ENCODE peak calls at places on chromosomes 13 and 19, in six cellular contexts. K is left ventricle myocardium inferior, T is fibroblast of villous mesenchyme, U is NCI-H1092 treated with DMSO at 0.1 percent for 48 hours, W is left colon, B is colonic mucosa. L is an unnamed sample.

GRCh38 chr13:98576215-98576945 is 527 bp downstream of the STK24 start:
- DNase-seq in K (peak), T (peak), U (peak), W (peak), B (peak), L (no peak)

GRCh38 chr19:30225615-30226463 is 146.3 kb upstream of the ZNF536 start:
- DNase-seq in K (no peak), T (no peak), U (no peak), W (no peak), B (no peak), L (no peak)

GRCh38 chr13:63041640-63042414 is 1626.2 kb upstream of the PCDH20 start:
- DNase-seq in K (no peak), T (no peak), U (no peak), W (no peak), B (no peak), L (no peak)

GRCh38 chr13:40341086-40341471 is 325.4 kb downstream of the FOXO1 start:
- DNase-seq in K (no peak), T (no peak), U (no peak), W (no peak), B (no peak), L (no peak)

GRCh38 chr19:33124207-33125098 is 7.5 kb upstream of the WDR88 start:
- DNase-seq in K (no peak), T (peak), U (no peak), W (no peak), B (no peak), L (no peak)

GRCh38 chr13:91553584-91553983 is 155.2 kb downstream of the GPC5 start:
- DNase-seq in K (no peak), T (no peak), U (no peak), W (no peak), B (no peak), L (no peak)

GRCh38 chr19:18726417-18726767 is 42.9 kb downstream of the CRTC1 start:
- DNase-seq in K (no peak), T (no peak), U (no peak), W (no peak), B (no peak), L (no peak)

GRCh38 chr19:28234637-28235036 is 978.3 kb downstream of the UQCRFS1 start:
- DNase-seq in K (no peak), T (no peak), U (no peak), W (no peak), B (no peak), L (no peak)

GRCh38 chr13:37039908-37040307 is 19.6 kb downstream of the SUPT20H start:
- DNase-seq in K (no peak), T (no peak), U (no peak), W (no peak), B (no peak), L (no peak)

GRCh38 chr13:48231080-48231479 is 1.9 kb upstream of the ITM2B start:
- DNase-seq in K (no peak), T (peak), U (no peak), W (no peak), B (no peak), L (no peak)

GRCh38 chr13:64725492-64725891 is 2504.6 kb downstream of the PCDH9 start:
- DNase-seq in K (no peak), T (no peak), U (no peak), W (no peak), B (no peak), L (no peak)

GRCh38 chr19:29714371-29714952 is 599 bp downstream of the C19orf12 start:
- DNase-seq in K (no peak), T (peak), U (no peak), W (no peak), B (no peak), L (no peak)

GRCh38 chr19:2815923-2816322 is 3.7 kb upstream of the ZNF554 start:
- DNase-seq in K (no peak), T (no peak), U (no peak), W (no peak), B (no peak), L (no peak)

GRCh38 chr13:112708560-112709240 is 18.9 kb downstream of the ATP11A start:
- DNase-seq in K (no peak), T (no peak), U (no peak), W (no peak), B (no peak), L (no peak)

GRCh38 chr19:19643158-19644053 is at the start of gene GMIP:
- DNase-seq in K (peak), T (peak), U (peak), W (peak), B (peak), L (peak)

GRCh38 chr13:95573226-95573625 is 20.7 kb downstream of the CLDN10 start:
- DNase-seq in K (no peak), T (no peak), U (no peak), W (no peak), B (no peak), L (no peak)

GRCh38 chr13:103218253-103218652 is 152.0 kb upstream of the SLC10A2 start:
- DNase-seq in K (no peak), T (peak), U (no peak), W (no peak), B (no peak), L (no peak)

GRCh38 chr19:11856568-11857264 is 8.2 kb downstream of the ZNF439 start:
- DNase-seq in K (no peak), T (no peak), U (no peak), W (peak), B (peak), L (peak)

GRCh38 chr13:39484506-39485313 is 118.3 kb downstream of the LHFPL6 start:
- DNase-seq in K (no peak), T (peak), U (no peak), W (no peak), B (no peak), L (no peak)

GRCh38 chr13:40666905-40667621 is 622 bp upstream of the FOXO1 start:
- DNase-seq in K (peak), T (no peak), U (peak), W (peak), B (peak), L (peak)

GRCh38 chr19:47433121-47433520 is 13.8 kb upstream of the MEIS3 start:
- DNase-seq in K (no peak), T (no peak), U (no peak), W (no peak), B (no peak), L (no peak)

GRCh38 chr13:65825039-65825438 is 1405.1 kb downstream of the PCDH9 start:
- DNase-seq in K (no peak), T (no peak), U (no peak), W (no peak), B (no peak), L (no peak)

GRCh38 chr19:46142294-46142693 is 5.7 kb upstream of the IGFL2 start:
- DNase-seq in K (no peak), T (no peak), U (no peak), W (no peak), B (no peak), L (no peak)

GRCh38 chr13:76292726-76293125 is 593.5 kb downstream of the KCTD12 start:
- DNase-seq in K (no peak), T (no peak), U (no peak), W (no peak), B (no peak), L (no peak)

GRCh38 chr19:55336101-55336500 is 3.6 kb upstream of the KMT5C start:
- DNase-seq in K (no peak), T (no peak), U (no peak), W (no peak), B (no peak), L (no peak)

GRCh38 chr13:37492741-37493514 is 105.6 kb downstream of the POSTN start:
- DNase-seq in K (no peak), T (peak), U (no peak), W (no peak), B (no peak), L (no peak)

GRCh38 chr13:41053384-41053826 is 7.9 kb upstream of the WBP4 start:
- DNase-seq in K (no peak), T (peak), U (no peak), W (no peak), B (peak), L (no peak)

GRCh38 chr19:43438291-43439162 is 23.8 kb downstream of the TEX101 start:
- DNase-seq in K (peak), T (peak), U (no peak), W (peak), B (peak), L (no peak)

GRCh38 chr13:23570099-23570926 is at the start of gene TNFRSF19:
- DNase-seq in K (peak), T (peak), U (peak), W (no peak), B (no peak), L (peak)

GRCh38 chr19:6654347-6655310 is 15.3 kb downstream of the TNFSF14 start:
- DNase-seq in K (no peak), T (no peak), U (no peak), W (no peak), B (no peak), L (no peak)

GRCh38 chr19:44894946-44895345 is 3.9 kb downstream of the TOMM40 start:
- DNase-seq in K (no peak), T (no peak), U (no peak), W (no peak), B (no peak), L (no peak)

GRCh38 chr13:98741741-98742435 is 10.6 kb downstream of the SLC15A1 start:
- DNase-seq in K (no peak), T (peak), U (peak), W (no peak), B (no peak), L (no peak)

L was measured in Caco-2.